ENCODE peak calls at places on chromosomes 7 and 10, in four cellular contexts. H is astrocyte, A is HCT116, J is PC-3. N is an unnamed sample.

GRCh38 chr7:27139335-27140107 is 4.0 kb downstream of the HOXA5 start:
- DNase-seq in H (no peak), A (no peak), J (no peak), N (no peak)

GRCh38 chr10:43076311-43076875 is 476 bp upstream of the RET start:
- DNase-seq in H (no peak), A (no peak), J (no peak), N (no peak)

GRCh38 chr10:11058965-11059364 is 41.3 kb downstream of the CELF2 start:
- DNase-seq in H (peak), A (no peak), J (no peak), N (no peak)

GRCh38 chr10:8923096-8923495 is 868.6 kb downstream of the GATA3 start:
- DNase-seq in H (no peak), A (no peak), J (no peak), N (no peak)

GRCh38 chr10:59971915-59972314 is 65.6 kb upstream of the CCDC6 start:
- DNase-seq in H (peak), A (no peak), J (peak), N (no peak)

GRCh38 chr10:11875499-11876281 is 52.5 kb downstream of the PROSER2 start:
- DNase-seq in H (peak), A (peak), J (peak), N (peak)

GRCh38 chr10:28503114-28503513 is 29.8 kb upstream of the WAC start:
- DNase-seq in H (no peak), A (peak), J (peak), N (no peak)

GRCh38 chr10:101054351-101054750 is 7.4 kb upstream of the KAZALD1 start:
- DNase-seq in H (no peak), A (no peak), J (no peak), N (no peak)

GRCh38 chr7:134514663-134515062 is 12.7 kb upstream of the AKR1B10 start:
- DNase-seq in H (peak), A (peak), J (peak), N (no peak)

GRCh38 chr7:79781716-79782115 is 328.2 kb upstream of the MAGI2 start:
- DNase-seq in H (no peak), A (no peak), J (no peak), N (no peak)

GRCh38 chr10:8036521-8037198 is 17.8 kb upstream of the GATA3 start:
- DNase-seq in H (no peak), A (no peak), J (no peak), N (no peak)

GRCh38 chr7:26451997-26452396 is 160.3 kb downstream of the SNX10 start:
- DNase-seq in H (no peak), A (no peak), J (peak), N (no peak)

GRCh38 chr10:83801983-83802382 is 337.3 kb upstream of the GHITM start:
- DNase-seq in H (no peak), A (no peak), J (no peak), N (no peak)

GRCh38 chr7:155533827-155534690 is 12.3 kb downstream of the CNPY1 start:
- DNase-seq in H (no peak), A (no peak), J (no peak), N (no peak)

GRCh38 chr10:97789770-97790397 is 18.1 kb upstream of the SFRP5 start:
- DNase-seq in H (no peak), A (no peak), J (no peak), N (no peak)
- H3K9ac ChIP-seq in H (no peak), A (no peak), J (no peak), N (no peak)

DNA sequence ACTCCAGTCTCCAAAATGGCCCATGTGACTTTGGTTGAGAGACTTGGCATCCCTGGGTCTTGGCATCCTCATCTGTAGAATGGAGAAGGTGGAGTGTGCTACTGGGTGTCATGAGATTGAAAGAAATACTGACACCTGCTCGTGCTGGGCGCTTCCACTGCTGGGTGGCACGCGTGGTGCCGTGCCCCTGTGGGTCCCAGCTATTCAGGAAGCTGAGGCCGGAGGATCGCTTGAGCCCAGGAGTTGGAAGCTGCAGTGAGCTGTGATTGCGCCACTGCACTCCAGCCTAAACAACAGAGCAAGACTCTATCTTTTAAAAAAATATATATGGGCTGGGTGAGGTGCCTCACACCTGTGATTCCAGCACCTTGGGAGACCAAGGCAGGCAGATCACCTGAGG is 53.1 kb downstream of the NPTX2 start:
- DNase-seq in H (no peak), A (no peak), J (no peak), N (no peak)
- H3K9ac ChIP-seq in H (no peak), A (no peak), J (no peak), N (no peak)

GRCh38 chr10:1736972-1737221 is 428 bp downstream of the ADARB2 start:
- DNase-seq in H (no peak), A (no peak), J (no peak), N (no peak)

GRCh38 chr10:1734288-1734687 is 3.0 kb downstream of the ADARB2 start:
- DNase-seq in H (no peak), A (no peak), J (no peak), N (no peak)

GRCh38 chr10:1735562-1735961 is 1.8 kb downstream of the ADARB2 start:
- DNase-seq in H (no peak), A (no peak), J (no peak), N (no peak)

GRCh38 chr10:1737222-1738061 is at the start of gene ADARB2:
- DNase-seq in H (no peak), A (no peak), J (no peak), N (no peak)

GRCh38 chr10:1736180-1736971 is 949 bp downstream of the ADARB2 start:
- DNase-seq in H (no peak), A (no peak), J (no peak), N (no peak)
- H3K9ac ChIP-seq in H (no peak), A (no peak), J (no peak), N (no peak)

DNA sequence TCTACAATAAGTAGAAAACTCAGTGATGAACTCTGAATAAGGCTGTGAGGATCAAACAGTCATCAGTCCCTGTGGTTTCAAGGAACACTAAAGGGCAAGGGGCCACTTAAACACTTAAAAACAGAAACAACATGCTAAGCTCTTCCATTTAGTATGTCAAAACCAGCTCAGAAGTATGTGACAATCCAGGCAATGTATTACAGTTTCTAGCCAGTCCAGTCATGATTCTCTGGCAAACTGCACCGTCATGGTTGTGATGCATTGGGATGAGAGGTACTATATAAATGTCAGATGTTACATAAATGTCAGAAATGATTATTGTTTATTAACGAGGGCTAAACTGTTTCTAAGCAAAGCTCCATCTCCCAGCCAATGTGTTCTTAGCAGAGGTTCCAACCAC is 4.7 kb upstream of the CREB5 start:
- DNase-seq in H (peak), A (no peak), J (peak), N (no peak)
- H3K9ac ChIP-seq in H (no peak), A (no peak), J (no peak), N (no peak)

GRCh38 chr10:5620223-5620721 is 46.1 kb downstream of the ASB13 start:
- DNase-seq in H (no peak), A (no peak), J (no peak), N (no peak)
- H3K9ac ChIP-seq in H (no peak), A (no peak), J (no peak), N (no peak)

DNA sequence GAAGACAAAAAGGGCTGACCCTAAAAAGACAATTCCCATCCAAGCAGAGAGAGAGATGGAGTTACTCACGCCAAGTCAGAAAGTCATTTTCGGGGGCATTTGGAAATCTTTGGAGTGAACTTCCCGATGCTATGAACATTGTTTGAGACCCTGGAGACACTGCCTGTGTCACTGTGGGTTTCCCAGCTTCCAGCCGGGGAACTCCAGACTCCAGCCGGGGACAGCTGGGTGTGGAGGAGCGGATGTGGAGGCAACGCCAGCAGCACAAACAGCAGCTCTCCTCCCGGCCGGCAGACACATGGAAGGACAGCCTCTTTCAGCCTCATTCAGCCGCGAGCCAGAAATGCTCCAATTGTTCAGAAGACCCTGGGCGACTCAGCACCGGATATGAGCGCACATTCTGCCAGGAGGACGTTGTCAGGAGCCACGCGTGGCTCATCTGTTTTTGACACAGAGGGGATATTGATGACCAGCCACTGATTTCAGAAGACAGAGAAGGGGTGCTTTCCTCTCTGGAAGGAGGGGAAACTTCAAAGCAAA is 97.6 kb downstream of the PRPF18 start:
- DNase-seq in H (peak), A (no peak), J (no peak), N (no peak)
- H3K9ac ChIP-seq in H (peak), A (no peak), J (no peak), N (no peak)

N was measured in keratinocyte.